ENCODE peak calls at places on chromosomes 3 and 15, in four cellular contexts. One of them, this sample, is unnamed.
A peak's percentile ranks its signal among the peaks of the same experiment; 100 is the strongest.

GRCh38 chr3:23968467-23969184 is 23.5 kb downstream of the NR1D2 start:
- DNase-seq in endothelial cell of umbilical vein: no peak
- DNase-seq in A549: peak; percentile 60
- DNase-seq in WTC11: no peak
- DNase-seq in this sample: no peak

GRCh38 chr15:65752151-65752700 is 39.9 kb downstream of the DENND4A start:
- DNase-seq in endothelial cell of umbilical vein: no peak
- DNase-seq in A549: no peak
- DNase-seq in WTC11: no peak
- DNase-seq in this sample: no peak

GRCh38 chr3:18946524-18946923 is 201.8 kb upstream of the KCNH8 start:
- DNase-seq in endothelial cell of umbilical vein: no peak
- DNase-seq in A549: peak; percentile 20
- DNase-seq in WTC11: no peak
- DNase-seq in this sample: peak; percentile 63

GRCh38 chr15:70316059-70316600 is 218.4 kb upstream of the TLE3 start:
- DNase-seq in endothelial cell of umbilical vein: no peak
- DNase-seq in A549: no peak
- DNase-seq in WTC11: no peak
- DNase-seq in this sample: no peak

GRCh38 chr3:10116138-10116460 is 624 bp downstream of the BRK1 start:
- DNase-seq in endothelial cell of umbilical vein: no peak
- DNase-seq in A549: no peak
- DNase-seq in WTC11: no peak
- DNase-seq in this sample: peak; percentile 54

GRCh38 chr3:14879161-14879888 is 60.6 kb downstream of the FGD5 start:
- DNase-seq in endothelial cell of umbilical vein: no peak
- DNase-seq in A549: peak; percentile 69
- DNase-seq in WTC11: peak; percentile 27
- DNase-seq in this sample: peak; percentile 30

GRCh38 chr3:193030276-193030675 is 112.6 kb upstream of the MB21D2 start:
- DNase-seq in endothelial cell of umbilical vein: peak; percentile 21
- DNase-seq in A549: no peak
- DNase-seq in WTC11: no peak
- DNase-seq in this sample: no peak

GRCh38 chr3:193593666-193594025 is 638 bp downstream of the OPA1 start:
- DNase-seq in endothelial cell of umbilical vein: peak; percentile 50
- DNase-seq in A549: peak; percentile 7
- DNase-seq in WTC11: no peak
- DNase-seq in this sample: peak; percentile 35

GRCh38 chr3:58627580-58627894 is 39.0 kb downstream of the FAM3D start:
- DNase-seq in endothelial cell of umbilical vein: peak; percentile 58
- DNase-seq in A549: no peak
- DNase-seq in WTC11: no peak
- DNase-seq in this sample: no peak

GRCh38 chr3:44439499-44440295 is 37.8 kb downstream of the ZNF445 start:
- DNase-seq in endothelial cell of umbilical vein: peak; percentile 97
- DNase-seq in A549: no peak
- DNase-seq in WTC11: no peak
- DNase-seq in this sample: peak; percentile 100

GRCh38 chr15:69505906-69506305 is 53.3 kb downstream of the RPLP1 start:
- DNase-seq in endothelial cell of umbilical vein: no peak
- DNase-seq in A549: no peak
- DNase-seq in WTC11: no peak
- DNase-seq in this sample: no peak

GRCh38 chr15:69729167-69729748 is 276.6 kb downstream of the RPLP1 start:
- DNase-seq in endothelial cell of umbilical vein: peak; percentile 39
- DNase-seq in A549: no peak
- DNase-seq in WTC11: peak; percentile 67
- DNase-seq in this sample: peak; percentile 53

GRCh38 chr15:31352911-31353811 is 26.5 kb downstream of the KLF13 start:
- DNase-seq in endothelial cell of umbilical vein: peak; percentile 90
- DNase-seq in A549: no peak
- DNase-seq in WTC11: no peak
- DNase-seq in this sample: peak; percentile 92

GRCh38 chr3:179141890-179142289 is 6.3 kb upstream of the PIK3CA start:
- DNase-seq in endothelial cell of umbilical vein: no peak
- DNase-seq in A549: no peak
- DNase-seq in WTC11: no peak
- DNase-seq in this sample: no peak

GRCh38 chr3:139110072-139110830 is 65.6 kb upstream of the PRR23C start:
- DNase-seq in endothelial cell of umbilical vein: no peak
- DNase-seq in A549: no peak
- DNase-seq in WTC11: no peak
- DNase-seq in this sample: no peak

GRCh38 chr15:57557267-57557666 is 34.4 kb upstream of the MYZAP start:
- DNase-seq in endothelial cell of umbilical vein: no peak
- DNase-seq in A549: no peak
- DNase-seq in WTC11: no peak
- DNase-seq in this sample: no peak

GRCh38 chr15:51935466-51936118 is 36.0 kb downstream of the LEO1 start:
- DNase-seq in endothelial cell of umbilical vein: no peak
- DNase-seq in A549: no peak
- DNase-seq in WTC11: no peak
- DNase-seq in this sample: no peak

GRCh38 chr3:16865335-16865734 is 19.4 kb upstream of the PLCL2 start:
- DNase-seq in endothelial cell of umbilical vein: no peak
- DNase-seq in A549: no peak
- DNase-seq in WTC11: no peak
- DNase-seq in this sample: no peak

GRCh38 chr15:62209821-62210220 is 44.7 kb upstream of the C2CD4B start:
- DNase-seq in endothelial cell of umbilical vein: no peak
- DNase-seq in A549: no peak
- DNase-seq in WTC11: no peak
- DNase-seq in this sample: no peak

GRCh38 chr3:56491566-56491965 is 23.3 kb upstream of the ERC2 start:
- DNase-seq in endothelial cell of umbilical vein: no peak
- DNase-seq in A549: no peak
- DNase-seq in WTC11: no peak
- DNase-seq in this sample: no peak

GRCh38 chr3:117358717-117359314 is 649.2 kb downstream of the TUSC7 start:
- DNase-seq in endothelial cell of umbilical vein: no peak
- DNase-seq in A549: no peak
- DNase-seq in WTC11: peak; percentile 13
- DNase-seq in this sample: no peak

GRCh38 chr15:100525894-100526512 is 2.7 kb downstream of the CERS3 start:
- DNase-seq in endothelial cell of umbilical vein: no peak
- DNase-seq in A549: no peak
- DNase-seq in WTC11: no peak
- DNase-seq in this sample: no peak

GRCh38 chr3:180036678-180037455 is at the start of gene PEX5L:
- DNase-seq in endothelial cell of umbilical vein: peak; percentile 42
- DNase-seq in A549: no peak
- DNase-seq in WTC11: peak; percentile 85
- DNase-seq in this sample: peak; percentile 12

GRCh38 chr3:105332961-105333360 is 33.7 kb upstream of the ALCAM start:
- DNase-seq in endothelial cell of umbilical vein: no peak
- DNase-seq in A549: no peak
- DNase-seq in WTC11: no peak
- DNase-seq in this sample: no peak

GRCh38 chr3:105328338-105328730 is 38.4 kb upstream of the ALCAM start:
- DNase-seq in endothelial cell of umbilical vein: no peak
- DNase-seq in A549: no peak
- DNase-seq in WTC11: no peak
- DNase-seq in this sample: no peak

GRCh38 chr3:105334138-105334882 is 32.4 kb upstream of the ALCAM start:
- DNase-seq in endothelial cell of umbilical vein: no peak
- DNase-seq in A549: no peak
- DNase-seq in WTC11: no peak
- DNase-seq in this sample: no peak
- TF ChIP-seq MAX in endothelial cell of umbilical vein: no peak
- TF ChIP-seq MAX in A549: no peak
- TF ChIP-seq MAX in WTC11: no peak
- TF ChIP-seq MAX in this sample: no peak

GRCh38 chr3:50375200-50375931 is 16.0 kb upstream of the TMEM115 start:
- DNase-seq in endothelial cell of umbilical vein: no peak
- DNase-seq in A549: no peak
- DNase-seq in WTC11: peak; percentile 46
- DNase-seq in this sample: peak; percentile 26
- TF ChIP-seq CTCF in endothelial cell of umbilical vein: no peak
- TF ChIP-seq CTCF in A549: no peak
- TF ChIP-seq CTCF in WTC11: peak; percentile 25
- TF ChIP-seq CTCF in this sample: peak; percentile 40

GRCh38 chr15:40957581-40958051 is 4.3 kb downstream of the CHAC1 start:
- DNase-seq in endothelial cell of umbilical vein: no peak
- DNase-seq in A549: no peak
- DNase-seq in WTC11: no peak
- DNase-seq in this sample: no peak
- TF ChIP-seq MAX in endothelial cell of umbilical vein: no peak
- TF ChIP-seq MAX in A549: no peak
- TF ChIP-seq MAX in WTC11: no peak
- TF ChIP-seq MAX in this sample: no peak

GRCh38 chr15:78909160-78909695 is 35.6 kb downstream of the CTSH start:
- DNase-seq in endothelial cell of umbilical vein: no peak
- DNase-seq in A549: no peak
- DNase-seq in WTC11: no peak
- DNase-seq in this sample: no peak

GRCh38 chr15:78909791-78910228 is 35.0 kb downstream of the CTSH start:
- DNase-seq in endothelial cell of umbilical vein: peak; percentile 52
- DNase-seq in A549: peak; percentile 63
- DNase-seq in WTC11: peak; percentile 65
- DNase-seq in this sample: peak; percentile 67

GRCh38 chr15:78907577-78907976 is 34.9 kb downstream of the MORF4L1 start:
- DNase-seq in endothelial cell of umbilical vein: no peak
- DNase-seq in A549: no peak
- DNase-seq in WTC11: peak; percentile 25
- DNase-seq in this sample: peak; percentile 52

GRCh38 chr15:78906310-78906608 is 33.6 kb downstream of the MORF4L1 start:
- DNase-seq in endothelial cell of umbilical vein: peak; percentile 49
- DNase-seq in A549: peak; percentile 42
- DNase-seq in WTC11: no peak
- DNase-seq in this sample: no peak

DNA sequence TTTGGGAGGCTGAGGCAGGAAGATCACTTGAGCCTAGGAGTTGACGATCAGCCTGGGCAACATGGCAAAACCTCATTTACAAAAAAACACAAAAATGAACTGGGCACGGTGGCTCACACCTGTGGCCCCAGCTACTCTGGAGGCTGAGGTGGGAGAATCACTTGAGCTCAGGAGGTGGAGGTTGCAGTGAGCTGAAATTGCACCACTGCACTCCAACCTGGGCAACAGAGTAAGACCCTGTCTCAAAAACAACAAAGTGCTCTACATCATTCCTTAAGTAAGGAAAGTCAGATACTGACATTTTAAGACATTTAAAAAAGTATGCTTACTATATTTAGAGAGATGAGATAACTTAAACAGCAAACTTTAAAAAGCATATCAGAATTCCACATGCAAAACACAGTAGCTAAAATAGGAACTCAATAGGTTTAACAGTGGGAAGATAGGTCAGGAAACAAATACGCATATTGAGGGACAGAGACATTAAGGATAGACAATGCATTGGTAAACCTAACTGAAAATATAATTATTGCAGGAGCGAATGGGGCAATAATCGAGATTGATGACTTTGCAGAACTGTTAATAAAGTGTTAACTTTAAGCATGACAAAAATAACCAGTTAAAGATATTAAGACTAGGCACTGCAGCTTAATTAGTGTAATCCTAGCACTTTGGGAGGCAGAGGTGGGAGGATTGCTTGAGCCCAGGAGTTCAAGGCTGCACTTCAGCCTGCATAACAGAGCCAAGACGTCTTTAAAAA is 32.1 kb downstream of the MORF4L1 start:
- DNase-seq in endothelial cell of umbilical vein: no peak
- DNase-seq in A549: no peak
- DNase-seq in WTC11: no peak
- DNase-seq in this sample: no peak
- TF ChIP-seq CTCF in endothelial cell of umbilical vein: no peak
- TF ChIP-seq CTCF in A549: no peak
- TF ChIP-seq CTCF in WTC11: no peak
- TF ChIP-seq CTCF in this sample: no peak

DNA sequence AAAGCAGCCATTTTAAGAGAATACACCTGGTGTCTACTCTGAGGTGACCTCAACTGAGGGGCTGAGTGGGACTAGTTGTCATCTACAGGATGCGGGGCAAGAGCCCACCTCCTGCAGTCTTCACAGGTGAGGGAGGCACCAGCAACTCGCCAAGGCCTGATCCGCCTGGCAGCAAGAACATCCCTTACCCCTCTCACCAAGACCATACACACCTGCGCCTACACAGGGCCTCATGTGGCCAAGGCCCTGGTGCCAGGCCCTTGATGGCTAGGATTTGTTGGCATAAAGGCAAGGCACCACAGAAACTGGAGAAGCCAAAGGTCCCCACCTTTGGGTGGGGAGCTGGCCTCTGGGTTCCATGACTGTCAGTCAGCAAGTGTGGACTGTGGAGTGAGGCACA is 18.4 kb downstream of the ELP6 start:
- DNase-seq in endothelial cell of umbilical vein: no peak
- DNase-seq in A549: no peak
- DNase-seq in WTC11: no peak
- DNase-seq in this sample: no peak
- TF ChIP-seq MAX in endothelial cell of umbilical vein: no peak
- TF ChIP-seq MAX in A549: no peak
- TF ChIP-seq MAX in WTC11: no peak
- TF ChIP-seq MAX in this sample: no peak

GRCh38 chr15:55198706-55199105 is 2.0 kb upstream of the RSL24D1 start:
- DNase-seq in endothelial cell of umbilical vein: no peak
- DNase-seq in A549: no peak
- DNase-seq in WTC11: no peak
- DNase-seq in this sample: no peak

GRCh38 chr15:55196011-55196410 is 730 bp downstream of the RSL24D1 start:
- DNase-seq in endothelial cell of umbilical vein: no peak
- DNase-seq in A549: no peak
- DNase-seq in WTC11: no peak
- DNase-seq in this sample: peak; percentile 51

GRCh38 chr15:55197362-55197705 is 593 bp upstream of the RSL24D1 start:
- DNase-seq in endothelial cell of umbilical vein: no peak
- DNase-seq in A549: no peak
- DNase-seq in WTC11: no peak
- DNase-seq in this sample: no peak

GRCh38 chr15:55197719-55198118 is 978 bp upstream of the RSL24D1 start:
- DNase-seq in endothelial cell of umbilical vein: no peak
- DNase-seq in A549: no peak
- DNase-seq in WTC11: no peak
- DNase-seq in this sample: no peak

GRCh38 chr15:55196458-55197361 is at the start of gene RSL24D1:
- DNase-seq in endothelial cell of umbilical vein: peak; percentile 99
- DNase-seq in A549: peak; percentile 99
- DNase-seq in WTC11: peak; percentile 93
- DNase-seq in this sample: peak; percentile 99
- TF ChIP-seq CTCF in endothelial cell of umbilical vein: peak; percentile 9
- TF ChIP-seq CTCF in A549: peak; percentile 45
- TF ChIP-seq CTCF in WTC11: no peak
- TF ChIP-seq CTCF in this sample: peak; percentile 16

This sample was measured in NB4.